ENCODE peak calls at places on chromosomes 3 and 15, in ten cellular contexts. V, Q, D, C, E, O, T, U, I and X are unnamed samples.

GRCh38 chr15:101314301-101314700 is 19.3 kb upstream of the SNRPA1 start:
- DNase-seq in T (no peak), I (no peak), V (no peak), C (no peak), E (no peak), O (no peak), D (no peak), U (no peak), Q (no peak), X (no peak)

GRCh38 chr3:120440001-120440703 is 10.6 kb downstream of the FSTL1 start:
- DNase-seq in D (no peak), Q (no peak), E (no peak), I (peak), V (peak), U (peak), O (no peak), C (no peak), T (no peak), X (no peak)

GRCh38 chr15:37733628-37734027 is 200.8 kb upstream of the TMCO5A start:
- DNase-seq in U (no peak), V (peak), O (no peak), D (no peak), I (peak), T (no peak), C (no peak), Q (no peak), E (no peak), X (no peak)

GRCh38 chr15:100043069-100043641 is 298.6 kb downstream of the ADAMTS17 start:
- DNase-seq in Q (no peak), D (no peak), E (no peak), T (no peak), V (peak), C (no peak), I (peak), O (no peak), U (peak), X (no peak)

GRCh38 chr3:149964296-149964695 is 6.4 kb downstream of the PFN2 start:
- DNase-seq in E (no peak), D (no peak), I (peak), V (no peak), U (peak), Q (no peak), C (no peak), O (no peak), T (no peak), X (no peak)

GRCh38 chr15:78880242-78880533 is 7.5 kb downstream of the MORF4L1 start:
- DNase-seq in I (peak), T (no peak), C (no peak), V (peak), E (no peak), O (no peak), Q (no peak), U (peak), D (no peak), X (no peak)

GRCh38 chr15:37095993-37096877 is 4.1 kb downstream of the MEIS2 start:
- DNase-seq in T (no peak), I (no peak), D (no peak), Q (no peak), C (no peak), O (no peak), V (no peak), E (peak), U (no peak), X (no peak)

GRCh38 chr3:27521179-27521871 is 37.1 kb upstream of the SLC4A7 start:
- DNase-seq in O (no peak), Q (no peak), E (no peak), I (peak), U (peak), D (no peak), C (peak), T (no peak), V (peak), X (peak)

GRCh38 chr3:161284989-161285388 is 63.9 kb downstream of the NMD3 start:
- DNase-seq in U (peak), I (peak), Q (no peak), E (no peak), V (peak), D (no peak), T (no peak), O (no peak), C (no peak), X (no peak)

GRCh38 chr3:11499144-11499543 is 144.6 kb downstream of the VGLL4 start:
- DNase-seq in E (no peak), Q (no peak), V (peak), I (peak), D (no peak), T (no peak), O (no peak), C (no peak), U (peak), X (no peak)

GRCh38 chr15:65841121-65841930 is 28.0 kb upstream of the RAB11A start:
- DNase-seq in Q (no peak), D (no peak), I (peak), V (peak), O (no peak), U (peak), T (no peak), E (no peak), C (no peak), X (peak)

GRCh38 chr3:127722928-127723603 is 50.3 kb downstream of the ABTB1 start:
- DNase-seq in V (no peak), T (no peak), C (no peak), O (no peak), Q (no peak), U (peak), E (no peak), I (no peak), D (no peak), X (no peak)

GRCh38 chr3:62379206-62379834 is 6.0 kb upstream of the FEZF2 start:
- DNase-seq in E (peak), I (no peak), Q (no peak), D (no peak), T (no peak), V (no peak), C (no peak), O (no peak), U (no peak), X (no peak)

GRCh38 chr15:29612096-29612495 is 210.2 kb downstream of the TJP1 start:
- DNase-seq in U (peak), O (no peak), T (no peak), V (no peak), C (no peak), D (no peak), Q (no peak), E (peak), I (peak), X (no peak)

GRCh38 chr3:158470944-158471638 is 99.9 kb upstream of the MLF1 start:
- DNase-seq in O (no peak), T (no peak), C (no peak), D (no peak), Q (no peak), V (no peak), U (peak), I (peak), E (no peak), X (no peak)

GRCh38 chr3:13142552-13143380 is 69.5 kb upstream of the IQSEC1 start:
- DNase-seq in V (no peak), U (no peak), O (no peak), Q (peak), C (no peak), D (no peak), I (no peak), E (no peak), T (no peak), X (no peak)

GRCh38 chr15:88312941-88313579 is 56.5 kb upstream of the NTRK3 start:
- DNase-seq in E (no peak), T (no peak), O (no peak), C (no peak), U (no peak), Q (no peak), I (peak), D (no peak), V (no peak), X (no peak)

GRCh38 chr3:136311256-136311655 is 61.1 kb downstream of the PCCB start:
- DNase-seq in E (no peak), V (no peak), D (peak), O (no peak), C (no peak), T (no peak), Q (no peak), I (no peak), U (no peak), X (no peak)

DNA sequence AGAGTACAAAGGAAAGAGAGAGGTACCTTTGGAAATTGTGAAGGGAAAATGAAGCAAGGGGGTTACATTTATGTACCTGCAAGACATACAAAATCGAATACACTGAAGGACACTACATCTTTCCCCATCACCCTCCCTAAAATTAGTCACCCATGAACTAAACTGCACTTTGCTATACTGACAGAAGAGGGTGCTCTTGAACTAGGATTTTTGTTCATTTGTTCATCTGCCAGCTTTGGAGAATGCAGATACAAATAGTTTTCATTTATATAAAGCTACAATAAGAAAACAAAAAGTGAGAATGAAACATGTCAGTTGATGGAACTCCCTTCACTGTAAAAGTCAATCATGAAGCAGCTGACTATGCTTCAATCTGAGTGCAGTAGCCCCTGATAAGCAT is 55.7 kb downstream of the PCCB start:
- DNase-seq in D (no peak), I (peak), O (no peak), U (peak), V (peak), E (peak), Q (no peak), C (no peak), T (no peak), X (no peak)
- TF ChIP-seq CTCF in D (no peak), I (peak), O (peak), U (peak), V (peak), E (peak), Q (no peak), C (no peak), T (no peak), X (peak)

GRCh38 chr15:49428392-49429095 is 5.5 kb downstream of the FGF7 start:
- DNase-seq in E (no peak), V (no peak), Q (no peak), O (no peak), U (peak), D (no peak), C (no peak), T (no peak), I (peak), X (peak)

GRCh38 chr15:49430046-49430445 is 7.0 kb downstream of the FGF7 start:
- DNase-seq in C (no peak), I (no peak), T (no peak), D (no peak), Q (no peak), E (no peak), O (no peak), U (no peak), V (no peak), X (no peak)

GRCh38 chr15:49424954-49425353 is 1.9 kb downstream of the FGF7 start:
- DNase-seq in V (no peak), Q (no peak), U (peak), T (no peak), E (no peak), I (peak), D (no peak), C (no peak), O (no peak), X (no peak)

GRCh38 chr15:49423906-49424520 is 971 bp downstream of the FGF7 start:
- DNase-seq in I (no peak), D (no peak), O (no peak), Q (no peak), E (no peak), U (no peak), V (no peak), T (no peak), C (no peak), X (no peak)

GRCh38 chr15:49427369-49427768 is 4.3 kb downstream of the FGF7 start:
- DNase-seq in E (no peak), C (no peak), T (no peak), D (no peak), Q (no peak), U (no peak), V (no peak), I (no peak), O (no peak), X (no peak)
- H3K4me3 ChIP-seq in E (no peak), C (no peak), T (peak), D (peak), Q (peak), U (peak), V (no peak), I (peak), O (no peak), X (peak)

GRCh38 chr15:49190586-49190985 is 20.5 kb downstream of the GALK2 start:
- DNase-seq in E (no peak), O (no peak), I (no peak), T (no peak), Q (no peak), D (no peak), C (no peak), U (no peak), V (no peak), X (no peak)
- TF ChIP-seq CTCF in E (no peak), O (no peak), I (no peak), T (no peak), Q (no peak), D (no peak), C (no peak), U (no peak), V (no peak), X (no peak)

GRCh38 chr3:117666827-117667226 is 957.2 kb downstream of the TUSC7 start:
- DNase-seq in C (no peak), D (no peak), Q (no peak), I (no peak), T (no peak), O (no peak), E (no peak), V (no peak), U (peak), X (no peak)

GRCh38 chr3:117666316-117666715 is 956.7 kb downstream of the TUSC7 start:
- DNase-seq in I (no peak), Q (no peak), V (no peak), E (no peak), D (no peak), U (no peak), T (no peak), O (no peak), C (no peak), X (no peak)

GRCh38 chr3:117665311-117665710 is 955.7 kb downstream of the TUSC7 start:
- DNase-seq in I (no peak), C (peak), Q (peak), O (peak), D (no peak), V (no peak), T (peak), U (no peak), E (no peak), X (no peak)

GRCh38 chr3:117671707-117672318 is 962.2 kb downstream of the TUSC7 start:
- DNase-seq in C (no peak), E (no peak), T (no peak), O (no peak), U (no peak), I (no peak), V (no peak), D (no peak), Q (peak), X (no peak)

DNA sequence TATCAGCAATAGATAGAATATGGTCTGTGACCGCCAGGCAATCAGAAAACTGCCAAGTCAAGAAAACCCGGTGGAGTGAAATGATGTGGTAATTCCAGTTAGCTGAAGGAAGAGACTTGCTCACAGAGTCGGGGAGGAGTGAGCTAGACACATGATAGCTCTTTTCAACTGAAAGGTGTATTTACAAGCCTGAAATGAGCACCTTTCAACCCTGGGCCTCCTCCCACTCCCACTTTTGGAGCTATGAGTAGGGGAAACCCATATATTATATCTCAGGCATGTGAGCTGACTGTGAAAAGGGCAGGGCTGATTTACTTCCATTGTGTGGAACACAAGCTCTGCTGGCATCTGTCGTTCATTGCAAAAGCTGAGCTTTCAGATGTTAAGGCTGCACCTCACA is 960.2 kb downstream of the TUSC7 start:
- DNase-seq in U (no peak), Q (no peak), O (no peak), C (no peak), I (no peak), V (no peak), T (no peak), D (no peak), E (no peak), X (no peak)
- H3K4me3 ChIP-seq in U (no peak), Q (no peak), O (no peak), C (no peak), I (no peak), V (no peak), T (no peak), D (no peak), E (no peak), X (no peak)

GRCh38 chr3:97821810-97822775 is at the start of gene CRYBG3:
- DNase-seq in V (peak), C (peak), E (peak), I (peak), O (peak), D (peak), T (peak), U (peak), Q (peak), X (peak)
- TF ChIP-seq CTCF in V (peak), C (no peak), E (peak), I (peak), O (peak), D (no peak), T (no peak), U (peak), Q (peak), X (peak)

GRCh38 chr3:71542548-71543370 is 40.8 kb downstream of the FOXP1 start:
- DNase-seq in I (peak), U (peak), T (peak), Q (peak), V (peak), D (peak), C (peak), O (peak), E (peak), X (peak)
- H3K4me3 ChIP-seq in I (no peak), U (peak), T (peak), Q (no peak), V (no peak), D (peak), C (no peak), O (no peak), E (no peak), X (peak)

DNA sequence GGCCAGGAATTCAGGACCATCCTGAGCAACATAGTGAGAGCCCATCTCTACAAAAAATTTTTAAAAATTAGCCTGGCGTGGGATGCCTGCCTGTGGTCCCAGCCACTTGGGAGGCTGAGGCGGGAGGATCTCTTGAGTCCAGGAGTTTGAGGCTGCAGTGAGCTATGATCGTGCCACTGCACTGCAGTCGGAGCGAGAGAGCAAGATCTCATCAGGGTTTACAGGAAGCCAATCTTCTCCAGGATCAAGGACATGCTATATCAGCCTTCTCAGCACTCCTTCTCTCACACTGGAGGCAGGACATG is 451 bp upstream of the STOML1 start:
- DNase-seq in C (no peak), U (no peak), T (no peak), I (no peak), Q (no peak), V (no peak), E (no peak), D (no peak), O (no peak), X (no peak)
- TF ChIP-seq CTCF in C (no peak), U (no peak), T (no peak), I (no peak), Q (no peak), V (no peak), E (no peak), D (no peak), O (no peak), X (no peak)

DNA sequence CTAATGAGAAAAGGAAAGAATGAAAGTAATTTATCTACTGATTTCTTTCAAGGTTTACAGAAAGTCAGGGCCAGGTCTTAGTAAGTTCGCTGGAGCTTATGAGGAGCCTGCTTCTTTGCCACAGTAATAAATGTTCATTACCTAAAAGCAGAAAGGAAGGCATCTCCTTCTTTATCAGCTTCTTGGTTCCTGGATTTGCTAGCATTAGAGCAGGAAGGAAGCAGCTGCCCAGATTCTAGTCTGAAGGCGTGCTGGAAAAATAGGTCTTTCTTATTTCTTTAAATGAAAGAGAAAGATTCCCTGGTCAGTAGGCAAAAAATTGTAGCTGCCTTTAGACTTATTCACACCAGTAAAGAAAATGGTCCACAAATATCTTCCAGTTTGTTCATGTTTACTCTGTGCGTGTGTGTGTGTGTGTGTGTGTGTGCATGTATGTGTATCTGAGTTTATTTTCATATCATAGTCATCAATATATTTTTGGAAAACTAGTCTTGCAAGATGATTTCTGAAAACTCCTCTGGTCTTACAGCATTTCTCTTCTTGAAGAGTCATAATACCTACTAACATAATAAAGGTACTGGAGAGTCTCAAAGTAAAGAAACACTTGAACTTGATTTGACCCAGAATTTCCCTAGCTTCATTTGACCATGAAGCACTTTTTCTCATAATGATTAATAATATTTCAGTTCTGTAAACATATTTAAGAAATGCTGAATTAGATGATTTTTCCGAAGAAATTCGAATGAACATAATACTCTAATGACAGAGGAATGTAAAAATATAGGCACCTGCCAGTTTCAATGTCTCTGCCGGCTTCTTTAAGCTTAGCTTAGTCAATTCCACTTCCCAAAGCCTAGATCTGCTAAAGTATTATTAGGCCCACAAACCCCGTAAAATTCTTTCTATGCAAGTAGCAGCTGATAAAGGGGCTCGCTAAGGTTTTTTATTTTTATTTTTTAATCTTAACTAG is 255.2 kb upstream of the ZPLD1 start:
- DNase-seq in E (no peak), T (no peak), Q (no peak), C (peak), D (no peak), O (no peak), I (peak), V (peak), U (peak), X (no peak)
- H3K4me3 ChIP-seq in E (no peak), T (no peak), Q (no peak), C (no peak), D (no peak), O (no peak), I (no peak), V (no peak), U (peak), X (no peak)

GRCh38 chr3:106184540-106185457 is 316.0 kb upstream of the CBLB start:
- DNase-seq in D (no peak), Q (no peak), U (no peak), V (no peak), E (no peak), I (no peak), O (no peak), C (no peak), T (no peak), X (no peak)

GRCh38 chr3:106191913-106192312 is 323.1 kb upstream of the CBLB start:
- DNase-seq in E (no peak), D (no peak), V (no peak), C (no peak), O (no peak), T (no peak), Q (no peak), I (no peak), U (no peak), X (no peak)

GRCh38 chr3:106183762-106184391 is 315.1 kb upstream of the CBLB start:
- DNase-seq in O (no peak), T (no peak), V (peak), U (peak), C (no peak), D (no peak), E (no peak), Q (no peak), I (peak), X (no peak)

DNA sequence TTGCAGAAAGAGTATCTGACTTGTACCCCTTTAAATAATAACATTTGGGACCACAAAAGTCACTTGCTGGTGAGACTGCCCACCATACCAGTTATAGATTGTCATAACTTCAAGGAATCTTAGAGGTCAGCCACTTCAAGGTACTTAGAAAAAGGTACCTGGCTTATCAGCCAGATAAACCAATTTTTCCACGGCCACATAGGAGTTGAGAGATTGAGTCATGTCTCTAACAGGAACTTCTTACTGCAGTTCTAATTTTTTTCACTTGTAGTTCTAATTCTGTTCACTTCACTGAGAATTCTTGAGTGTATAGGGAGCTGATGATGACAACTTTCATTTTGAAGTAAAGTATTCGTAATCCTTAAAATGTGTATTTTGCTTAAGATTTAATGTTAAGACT is 317.1 kb upstream of the CBLB start:
- DNase-seq in Q (no peak), C (no peak), E (no peak), I (no peak), U (no peak), T (no peak), V (no peak), D (no peak), O (no peak), X (no peak)
- TF ChIP-seq CTCF in Q (no peak), C (no peak), E (no peak), I (no peak), U (no peak), T (no peak), V (no peak), D (no peak), O (no peak), X (no peak)